ENCODE peak calls at places on chromosomes 6 and 20, in four cellular contexts. One of them, this sample, is unnamed.

GRCh38 chr6:42227173-42227850 is 9.7 kb upstream of the MRPS10 start:
- DNase-seq in A549: no peak
- DNase-seq in HepG2: no peak
- DNase-seq in HCT116: no peak
- DNase-seq in this sample: no peak

GRCh38 chr6:132511836-132512230 is 1.1 kb downstream of the STX7 start:
- DNase-seq in A549: no peak
- DNase-seq in HepG2: no peak
- DNase-seq in HCT116: no peak
- DNase-seq in this sample: no peak

GRCh38 chr6:11197175-11197535 is 35.3 kb downstream of the NEDD9 start:
- DNase-seq in A549: no peak
- DNase-seq in HepG2: no peak
- DNase-seq in HCT116: no peak
- DNase-seq in this sample: peak

GRCh38 chr6:141464490-141464889 is 668.2 kb upstream of the GJE1 start:
- DNase-seq in A549: peak
- DNase-seq in HepG2: no peak
- DNase-seq in HCT116: no peak
- DNase-seq in this sample: peak

GRCh38 chr6:100880149-100880900 is 804 bp downstream of the ASCC3 start:
- DNase-seq in A549: peak
- DNase-seq in HepG2: peak
- DNase-seq in HCT116: no peak
- DNase-seq in this sample: peak

GRCh38 chr20:33791959-33792597 is 19.1 kb upstream of the CHMP4B start:
- DNase-seq in A549: peak
- DNase-seq in HepG2: peak
- DNase-seq in HCT116: no peak
- DNase-seq in this sample: peak

GRCh38 chr6:108562503-108562993 is 1.8 kb downstream of the FOXO3 start:
- DNase-seq in A549: peak
- DNase-seq in HepG2: peak
- DNase-seq in HCT116: peak
- DNase-seq in this sample: peak

GRCh38 chr6:52227495-52227894 is 16.8 kb downstream of the IL17F start:
- DNase-seq in A549: no peak
- DNase-seq in HepG2: no peak
- DNase-seq in HCT116: no peak
- DNase-seq in this sample: peak

GRCh38 chr6:144873653-144874378 is 588.7 kb downstream of the UTRN start:
- DNase-seq in A549: no peak
- DNase-seq in HepG2: no peak
- DNase-seq in HCT116: no peak
- DNase-seq in this sample: no peak

DNA sequence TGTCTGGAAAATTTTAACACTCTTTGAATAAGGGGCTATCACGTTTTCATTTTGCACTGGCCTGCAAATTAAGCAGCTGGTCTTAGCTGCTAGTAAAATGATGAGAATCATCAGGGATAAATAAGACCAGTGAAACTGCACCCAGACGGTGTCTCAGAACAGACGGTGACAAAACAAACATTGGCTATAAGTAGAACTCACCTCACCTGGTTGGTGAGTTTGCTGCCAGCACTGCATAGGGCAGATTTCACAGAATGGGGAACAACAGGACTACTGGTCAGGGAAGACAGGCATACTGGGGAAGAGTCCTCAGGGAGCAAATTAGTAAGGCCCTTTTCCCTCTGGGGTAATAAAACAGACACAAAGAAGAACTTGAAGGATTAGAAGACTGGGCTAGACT is 175.9 kb upstream of the CITED2 start:
- DNase-seq in A549: no peak
- DNase-seq in HepG2: no peak
- DNase-seq in HCT116: no peak
- DNase-seq in this sample: no peak
- TF ChIP-seq CEBPB in A549: no peak
- TF ChIP-seq CEBPB in HepG2: no peak
- TF ChIP-seq CEBPB in HCT116: no peak
- TF ChIP-seq CEBPB in this sample: no peak

GRCh38 chr6:53410508-53411258 is 61.9 kb upstream of the ELOVL5 start:
- DNase-seq in A549: peak
- DNase-seq in HepG2: peak
- DNase-seq in HCT116: peak
- DNase-seq in this sample: peak

GRCh38 chr6:53411451-53411850 is 62.7 kb upstream of the ELOVL5 start:
- DNase-seq in A549: no peak
- DNase-seq in HepG2: no peak
- DNase-seq in HCT116: no peak
- DNase-seq in this sample: peak

GRCh38 chr6:53412316-53412715 is 63.6 kb upstream of the ELOVL5 start:
- DNase-seq in A549: no peak
- DNase-seq in HepG2: no peak
- DNase-seq in HCT116: no peak
- DNase-seq in this sample: no peak

GRCh38 chr6:53413326-53413725 is 64.6 kb upstream of the ELOVL5 start:
- DNase-seq in A549: no peak
- DNase-seq in HepG2: no peak
- DNase-seq in HCT116: no peak
- DNase-seq in this sample: no peak

GRCh38 chr6:53412751-53413150 is 64.0 kb upstream of the ELOVL5 start:
- DNase-seq in A549: no peak
- DNase-seq in HepG2: no peak
- DNase-seq in HCT116: no peak
- DNase-seq in this sample: no peak
- TF ChIP-seq CEBPB in A549: peak
- TF ChIP-seq CEBPB in HepG2: peak
- TF ChIP-seq CEBPB in HCT116: no peak
- TF ChIP-seq CEBPB in this sample: peak

DNA sequence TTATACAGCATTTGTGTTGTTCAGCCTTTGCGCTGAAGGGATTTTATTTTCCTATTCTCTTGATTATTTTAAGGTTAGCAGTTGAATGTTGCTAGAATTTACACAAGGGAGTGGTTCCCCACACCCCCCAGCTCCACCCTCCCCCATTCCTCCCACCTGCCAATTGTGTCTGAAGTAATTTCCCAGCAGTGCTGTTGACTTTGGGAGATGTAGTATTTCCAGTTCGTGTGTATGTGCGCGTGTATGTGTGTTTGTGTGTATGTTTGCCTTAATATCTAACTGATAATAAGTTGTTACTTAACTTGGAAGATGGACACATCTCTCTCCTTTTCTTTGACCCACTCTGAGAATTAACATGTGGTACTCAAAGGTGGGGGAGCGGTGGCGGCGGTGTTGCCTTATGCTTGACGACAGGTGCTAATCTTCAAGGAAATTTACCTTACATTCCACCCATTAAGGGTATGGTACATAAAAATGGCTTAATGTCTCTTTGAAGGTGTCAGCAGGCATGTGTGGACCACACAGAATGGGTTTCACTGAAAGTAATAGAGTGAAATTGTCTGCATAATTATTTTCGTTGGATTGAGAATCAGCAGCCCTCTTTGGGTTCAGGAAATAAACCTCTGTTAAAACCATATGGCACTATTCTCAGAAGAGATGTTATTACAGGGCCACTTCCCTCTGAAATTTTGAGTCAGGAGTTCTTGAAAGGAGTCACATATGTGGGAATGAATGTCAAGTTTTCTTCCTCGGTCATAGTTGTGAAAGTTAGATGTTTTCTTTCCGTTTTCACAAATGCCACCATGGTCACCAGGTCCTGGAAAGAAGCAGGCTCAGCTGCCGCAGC is 95.6 kb upstream of the SUPT3H start:
- DNase-seq in A549: no peak
- DNase-seq in HepG2: no peak
- DNase-seq in HCT116: no peak
- DNase-seq in this sample: no peak
- TF ChIP-seq CEBPB in A549: no peak
- TF ChIP-seq CEBPB in HepG2: no peak
- TF ChIP-seq CEBPB in HCT116: no peak
- TF ChIP-seq CEBPB in this sample: no peak

DNA sequence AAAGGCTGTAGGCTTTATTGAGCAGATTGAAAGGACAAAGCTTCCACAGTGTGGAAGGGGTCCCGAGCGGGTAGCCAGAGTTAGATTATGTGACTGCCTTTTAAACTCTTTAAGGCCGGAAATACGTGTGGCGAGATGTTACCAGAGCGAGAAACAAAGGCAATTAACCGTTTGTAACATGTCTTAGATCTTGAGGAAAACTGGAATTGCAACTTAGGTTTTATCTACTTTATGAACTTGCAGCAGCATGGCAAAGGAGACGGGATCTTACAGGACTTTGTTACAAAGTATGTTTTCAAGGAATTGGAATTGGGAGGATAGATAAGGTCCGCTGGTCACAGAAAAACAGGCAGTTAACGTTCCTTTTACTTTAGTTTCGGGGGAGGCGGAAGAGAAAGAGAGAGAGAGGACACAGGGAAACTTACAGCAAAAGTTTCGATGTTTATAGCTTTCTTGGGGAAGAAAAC is 594.7 kb upstream of the ADGRB3 start:
- DNase-seq in A549: no peak
- DNase-seq in HepG2: no peak
- DNase-seq in HCT116: no peak
- DNase-seq in this sample: no peak
- TF ChIP-seq CEBPB in A549: no peak
- TF ChIP-seq CEBPB in HepG2: no peak
- TF ChIP-seq CEBPB in HCT116: no peak
- TF ChIP-seq CEBPB in this sample: no peak

GRCh38 chr20:11993886-11994466 is 76.3 kb downstream of the BTBD3 start:
- DNase-seq in A549: no peak
- DNase-seq in HepG2: no peak
- DNase-seq in HCT116: no peak
- DNase-seq in this sample: no peak

GRCh38 chr20:11995750-11996567 is 78.3 kb downstream of the BTBD3 start:
- DNase-seq in A549: no peak
- DNase-seq in HepG2: no peak
- DNase-seq in HCT116: no peak
- DNase-seq in this sample: peak

GRCh38 chr20:11987526-11987925 is 69.8 kb downstream of the BTBD3 start:
- DNase-seq in A549: no peak
- DNase-seq in HepG2: no peak
- DNase-seq in HCT116: no peak
- DNase-seq in this sample: no peak

GRCh38 chr20:11989018-11989771 is 71.5 kb downstream of the BTBD3 start:
- DNase-seq in A549: no peak
- DNase-seq in HepG2: no peak
- DNase-seq in HCT116: no peak
- DNase-seq in this sample: no peak

GRCh38 chr20:11992426-11992825 is 74.7 kb downstream of the BTBD3 start:
- DNase-seq in A549: no peak
- DNase-seq in HepG2: no peak
- DNase-seq in HCT116: no peak
- DNase-seq in this sample: no peak
- TF ChIP-seq CEBPB in A549: no peak
- TF ChIP-seq CEBPB in HepG2: no peak
- TF ChIP-seq CEBPB in HCT116: no peak
- TF ChIP-seq CEBPB in this sample: no peak

GRCh38 chr20:22696759-22697158 is 112.4 kb upstream of the FOXA2 start:
- DNase-seq in A549: no peak
- DNase-seq in HepG2: no peak
- DNase-seq in HCT116: no peak
- DNase-seq in this sample: no peak
- TF ChIP-seq CEBPB in A549: no peak
- TF ChIP-seq CEBPB in HepG2: no peak
- TF ChIP-seq CEBPB in HCT116: no peak
- TF ChIP-seq CEBPB in this sample: no peak